ENCODE peak calls at places on chromosomes 7 and 10, in eight cellular contexts. J is AG04450; D is ACHN; Y is neural crest cell; Z is gastrocnemius medialis; L is Jurkat, Clone E6-1; S is substantia nigra; V is activated B cell treated with CpG ODN at 0.5 μM for 24 hours. W is an unnamed sample.

GRCh38 chr7:151832138-151832537 is 44.8 kb downstream of the PRKAG2 start:
- DNase-seq in D (no peak), L (no peak), J (no peak), Y (no peak), S (no peak), Z (no peak), V (no peak), W (no peak)

GRCh38 chr10:61903991-61904350 is 2.5 kb downstream of the ARID5B start:
- DNase-seq in Z (no peak), L (no peak), D (peak; percentile 37), J (no peak), S (no peak), Y (no peak), V (no peak), W (no peak)

GRCh38 chr10:125087897-125088215 is 72.5 kb downstream of the CTBP2 start:
- DNase-seq in L (no peak), J (no peak), S (no peak), D (no peak), Y (no peak), Z (no peak), V (no peak), W (no peak)

GRCh38 chr7:12401538-12402364 is 1.9 kb downstream of the VWDE start:
- DNase-seq in J (no peak), Z (no peak), Y (no peak), S (no peak), D (no peak), V (no peak), L (no peak), W (no peak)

GRCh38 chr10:1432161-1432560 is 305.2 kb downstream of the ADARB2 start:
- DNase-seq in L (no peak), S (no peak), Y (no peak), J (no peak), V (no peak), Z (no peak), D (no peak), W (no peak)

GRCh38 chr10:27319752-27320561 is 79.4 kb upstream of the ACBD5 start:
- DNase-seq in L (no peak), D (peak; percentile 12), Y (no peak), J (no peak), V (peak; percentile 16), S (peak; percentile 17), Z (peak; percentile 19), W (peak; percentile 69)

GRCh38 chr10:102752934-102753664 is 9.4 kb downstream of the WBP1L start:
- DNase-seq in S (no peak), L (peak; percentile 71), J (peak; percentile 59), V (no peak), D (peak; percentile 50), Y (no peak), Z (peak; percentile 35), W (no peak)

GRCh38 chr7:438361-438760 is 81.3 kb downstream of the PDGFA start:
- DNase-seq in J (no peak), L (no peak), Z (no peak), S (no peak), V (no peak), Y (no peak), D (no peak), W (no peak)

GRCh38 chr7:101950450-101951119 is 133.2 kb downstream of the CUX1 start:
- DNase-seq in J (peak; percentile 42), Y (no peak), V (no peak), L (no peak), D (peak; percentile 45), Z (no peak), S (no peak), W (no peak)

GRCh38 chr10:29541826-29542225 is 92.9 kb downstream of the SVIL start:
- DNase-seq in V (no peak), D (no peak), Y (no peak), L (no peak), J (no peak), Z (no peak), S (no peak), W (no peak)

GRCh38 chr10:55426138-55426537 is 625.1 kb upstream of the PCDH15 start:
- DNase-seq in V (no peak), S (no peak), Z (no peak), D (no peak), L (no peak), Y (no peak), J (no peak), W (no peak)

GRCh38 chr10:90723416-90724068 is 134.3 kb downstream of the HTR7 start:
- DNase-seq in L (peak; percentile 88), Z (no peak), V (no peak), J (no peak), Y (no peak), S (no peak), D (no peak), W (no peak)

GRCh38 chr10:48251152-48251524 is 23.4 kb downstream of the FRMPD2 start:
- DNase-seq in J (no peak), D (no peak), Z (no peak), L (no peak), S (no peak), V (no peak), Y (no peak), W (no peak)

GRCh38 chr10:80900661-80901060 is 363.0 kb downstream of the SH2D4B start:
- DNase-seq in V (no peak), L (no peak), D (no peak), J (no peak), Z (no peak), S (no peak), Y (no peak), W (no peak)

GRCh38 chr10:77090381-77091356 is 546.9 kb downstream of the KCNMA1 start:
- DNase-seq in S (no peak), J (no peak), Z (no peak), V (no peak), L (no peak), Y (no peak), D (no peak), W (no peak)

GRCh38 chr7:87148332-87148955 is 3.8 kb upstream of the DMTF1 start:
- DNase-seq in S (no peak), Z (no peak), J (no peak), Y (no peak), V (no peak), L (peak; percentile 23), D (peak; percentile 59), W (no peak)

GRCh38 chr7:135509589-135509838 is 388 bp downstream of the CNOT4 start:
- DNase-seq in S (no peak), J (no peak), Z (no peak), Y (no peak), D (no peak), V (no peak), L (peak; percentile 45), W (no peak)

GRCh38 chr10:5488272-5489161 is 10.9 kb downstream of the CALML5 start:
- DNase-seq in V (no peak), L (no peak), Y (no peak), D (no peak), J (no peak), Z (no peak), S (no peak), W (no peak)

GRCh38 chr10:78178940-78179339 is 145.3 kb downstream of the RPS24 start:
- DNase-seq in Z (no peak), V (no peak), D (no peak), S (peak; percentile 35), Y (no peak), J (no peak), L (no peak), W (no peak)

GRCh38 chr10:84205049-84205852 is 10.9 kb downstream of the CDHR1 start:
- DNase-seq in V (peak; percentile 49), D (peak; percentile 73), L (peak; percentile 44), J (no peak), Z (no peak), Y (peak; percentile 74), S (peak; percentile 47), W (peak; percentile 38)

GRCh38 chr10:125521721-125522680 is 161.0 kb downstream of the TEX36 start:
- DNase-seq in J (no peak), Z (no peak), Y (peak; percentile 36), S (no peak), D (peak; percentile 28), L (peak; percentile 59), V (no peak), W (no peak)

GRCh38 chr10:103241262-103242011 is 4.2 kb upstream of the RPEL1 start:
- DNase-seq in Z (peak; percentile 37), J (no peak), S (peak; percentile 30), V (no peak), L (no peak), Y (no peak), D (peak; percentile 88), W (peak; percentile 70)

GRCh38 chr7:149071641-149072437 is 18.7 kb downstream of the ZNF786 start:
- DNase-seq in Z (no peak), J (no peak), L (peak; percentile 75), D (no peak), Y (peak; percentile 18), V (no peak), S (no peak), W (no peak)

GRCh38 chr10:23478570-23478969 is 39.7 kb downstream of the OTUD1 start:
- DNase-seq in V (no peak), L (no peak), S (no peak), Y (no peak), J (no peak), Z (no peak), D (no peak), W (peak; percentile 40)

GRCh38 chr7:105454058-105454739 is 65.5 kb upstream of the SRPK2 start:
- DNase-seq in D (peak; percentile 37), V (no peak), J (peak; percentile 60), S (no peak), Y (no peak), Z (no peak), L (no peak), W (no peak)

GRCh38 chr10:34121974-34122282 is 693.2 kb downstream of the PARD3 start:
- DNase-seq in V (no peak), J (peak; percentile 21), Z (no peak), D (no peak), L (peak; percentile 65), S (no peak), Y (no peak), W (no peak)

GRCh38 chr10:133163889-133164815 is 4.1 kb downstream of the KNDC1 start:
- DNase-seq in Z (no peak), Y (no peak), D (no peak), L (no peak), V (no peak), J (no peak), S (peak; percentile 73), W (peak; percentile 51)

GRCh38 chr7:40715053-40715430 is 580.2 kb downstream of the SUGCT start:
- DNase-seq in Y (no peak), J (no peak), D (no peak), S (no peak), Z (no peak), L (no peak), V (no peak), W (no peak)

GRCh38 chr7:64685741-64686140 is 19.8 kb downstream of the ZNF107 start:
- DNase-seq in D (no peak), V (no peak), J (no peak), Y (no peak), L (no peak), Z (no peak), S (no peak), W (no peak)

GRCh38 chr10:78658645-78659632 is 409.8 kb upstream of the ZMIZ1 start:
- DNase-seq in V (no peak), L (no peak), S (no peak), Y (no peak), D (no peak), J (no peak), Z (no peak), W (no peak)

GRCh38 chr7:35754741-35755140 is 46.1 kb upstream of the SEPTIN7 start:
- DNase-seq in L (no peak), Y (no peak), J (no peak), V (no peak), D (no peak), S (no peak), Z (no peak), W (no peak)

GRCh38 chr7:4803397-4804241 is 28.2 kb downstream of the AP5Z1 start:
- DNase-seq in V (no peak), J (no peak), Z (no peak), D (no peak), L (no peak), S (no peak), Y (no peak), W (no peak)